ENCODE peak calls at places on chromosomes 7 and 10, in nine cellular contexts. Z is stimulated activated CD4-positive, alpha-beta T cell treated with anti-CD3 and anti-CD28 coated beads, Interleukin-1b, Interleukin-23, amount 100 ng/mL, for 48 hours; Y is amygdala; Q is astrocyte of the spinal cord; T is HT1080; J is HCEC 1CT; M is iPS-NIHi11; G is H54; X is left cardiac atrium. O is an unnamed sample.

GRCh38 chr10:57689898-57690297 is 577.8 kb downstream of the IPMK start:
- DNase-seq in Z (no peak), Y (no peak), Q (no peak), T (no peak), J (no peak), M (no peak), G (no peak), X (no peak), O (no peak)

GRCh38 chr10:79608505-79609375 is 2.0 kb upstream of the SFTPA1 start:
- DNase-seq in Z (peak), Y (no peak), Q (peak), T (peak), J (peak), M (peak), G (no peak), X (peak), O (peak)

GRCh38 chr7:116713918-116714317 is 41.9 kb downstream of the MET start:
- DNase-seq in Z (no peak), Y (no peak), Q (peak), T (peak), J (peak), M (no peak), G (no peak), X (no peak), O (peak)

GRCh38 chr7:135853499-135853898 is 104.9 kb upstream of the FAM180A start:
- DNase-seq in Z (no peak), Y (no peak), Q (peak), T (peak), J (no peak), M (no peak), G (no peak), X (no peak), O (peak)

GRCh38 chr10:86671985-86672710 is 3.8 kb downstream of the LDB3 start:
- DNase-seq in Z (no peak), Y (no peak), Q (no peak), T (no peak), J (no peak), M (peak), G (no peak), X (peak), O (peak)

GRCh38 chr7:115368998-115369397 is 447.1 kb downstream of the MDFIC start:
- DNase-seq in Z (no peak), Y (no peak), Q (no peak), T (no peak), J (no peak), M (no peak), G (no peak), X (no peak), O (no peak)

GRCh38 chr10:124450010-124450782 is at the start of gene NKX1-2:
- DNase-seq in Z (no peak), Y (no peak), Q (no peak), T (no peak), J (no peak), M (peak), G (no peak), X (no peak), O (peak)

GRCh38 chr7:33677556-33677955 is 227.8 kb upstream of the BMPER start:
- DNase-seq in Z (no peak), Y (no peak), Q (peak), T (no peak), J (peak), M (no peak), G (no peak), X (no peak), O (peak)

GRCh38 chr7:2954433-2954853 is 89.2 kb downstream of the CARD11 start:
- DNase-seq in Z (no peak), Y (no peak), Q (no peak), T (no peak), J (no peak), M (no peak), G (no peak), X (no peak), O (no peak)

GRCh38 chr7:151429555-151430331 is 10.2 kb downstream of the CRYGN start:
- DNase-seq in Z (peak), Y (no peak), Q (no peak), T (no peak), J (no peak), M (peak), G (peak), X (no peak), O (no peak)

GRCh38 chr7:38524786-38525185 is 106.4 kb downstream of the AMPH start:
- DNase-seq in Z (no peak), Y (no peak), Q (peak), T (no peak), J (no peak), M (no peak), G (no peak), X (no peak), O (no peak)

GRCh38 chr10:113335603-113336002 is 217.2 kb upstream of the HABP2 start:
- DNase-seq in Z (no peak), Y (no peak), Q (peak), T (peak), J (peak), M (no peak), G (peak), X (no peak), O (peak)

GRCh38 chr7:85489498-85489897 is 302.6 kb upstream of the SEMA3D start:
- DNase-seq in Z (no peak), Y (no peak), Q (peak), T (peak), J (peak), M (no peak), G (no peak), X (no peak), O (peak)

GRCh38 chr10:132616170-132616994 is 78.8 kb downstream of the INPP5A start:
- DNase-seq in Z (peak), Y (no peak), Q (no peak), T (no peak), J (no peak), M (no peak), G (no peak), X (no peak), O (no peak)

GRCh38 chr10:6770846-6771245 is 190.8 kb upstream of the PRKCQ start:
- DNase-seq in Z (no peak), Y (no peak), Q (peak), T (no peak), J (no peak), M (no peak), G (no peak), X (no peak), O (peak)

GRCh38 chr10:72309290-72310240 is 35.8 kb downstream of the DDIT4 start:
- DNase-seq in Z (no peak), Y (peak), Q (no peak), T (no peak), J (no peak), M (no peak), G (no peak), X (peak), O (peak)

GRCh38 chr10:13891542-13892431 is 305.0 kb downstream of the PRPF18 start:
- DNase-seq in Z (no peak), Y (no peak), Q (no peak), T (no peak), J (peak), M (peak), G (peak), X (peak), O (peak)

GRCh38 chr7:333399-333776 is 43.4 kb downstream of the FOXL3 start:
- DNase-seq in Z (no peak), Y (no peak), Q (peak), T (no peak), J (no peak), M (no peak), G (no peak), X (peak), O (peak)